ENCODE peak calls at places on chromosomes 6 and 20, in six cellular contexts. B is adrenal gland, A is Peyer's patch, O is hepatocyte, W is tibial nerve, P is tibial artery. J is an unnamed sample.
A peak's percentile ranks its signal among the peaks of the same experiment; 100 is the strongest.

GRCh38 chr6:38179794-38180430 is 360.4 kb downstream of the ZFAND3 start:
- DNase-seq in B (no peak), A (no peak), O (no peak), W (no peak), P (no peak), J (no peak)

GRCh38 chr6:16388488-16388887 is 150.1 kb downstream of the GMPR start:
- DNase-seq in B (no peak), A (no peak), O (no peak), W (no peak), P (no peak), J (no peak)

GRCh38 chr20:8764289-8764962 is 304.5 kb upstream of the PLCB4 start:
- DNase-seq in B (no peak), A (no peak), O (peak; percentile 10), W (no peak), P (no peak), J (no peak)

GRCh38 chr20:61304750-61305149 is 52.7 kb downstream of the CDH4 start:
- DNase-seq in B (no peak), A (no peak), O (no peak), W (no peak), P (no peak), J (no peak)

GRCh38 chr6:145887969-145888368 is 73.4 kb upstream of the FBXO30 start:
- DNase-seq in B (no peak), A (no peak), O (peak; percentile 24), W (no peak), P (no peak), J (no peak)

GRCh38 chr6:13190391-13190790 is 137.9 kb downstream of the TBC1D7 start:
- DNase-seq in B (no peak), A (no peak), O (no peak), W (no peak), P (no peak), J (no peak)

GRCh38 chr6:83169511-83169910 is 23.6 kb downstream of the PGM3 start:
- DNase-seq in B (no peak), A (no peak), O (no peak), W (no peak), P (no peak), J (no peak)

GRCh38 chr6:4134841-4135664 is at the start of gene ECI2:
- DNase-seq in B (peak; percentile 84), A (peak; percentile 37), O (peak; percentile 76), W (peak; percentile 33), P (peak; percentile 85), J (peak; percentile 86)

GRCh38 chr6:98927534-98927933 is 20.2 kb downstream of the FBXL4 start:
- DNase-seq in B (no peak), A (no peak), O (peak; percentile 24), W (no peak), P (no peak), J (no peak)

GRCh38 chr6:97771356-97771755 is 488.3 kb upstream of the MMS22L start:
- DNase-seq in B (no peak), A (no peak), O (no peak), W (no peak), P (no peak), J (no peak)

GRCh38 chr20:5316188-5317158 is at the start of gene PROKR2:
- DNase-seq in B (no peak), A (no peak), O (peak; percentile 28), W (no peak), P (peak; percentile 59), J (peak; percentile 42)

GRCh38 chr6:54056105-54056504 is 55.1 kb upstream of the MLIP start:
- DNase-seq in B (no peak), A (no peak), O (no peak), W (no peak), P (no peak), J (no peak)

GRCh38 chr6:54133186-54133585 is 21.9 kb downstream of the MLIP start:
- DNase-seq in B (no peak), A (no peak), O (no peak), W (no peak), P (no peak), J (no peak)

GRCh38 chr20:63342561-63343459 is 18.3 kb downstream of the CHRNA4 start:
- DNase-seq in B (no peak), A (no peak), O (no peak), W (no peak), P (no peak), J (no peak)

GRCh38 chr6:141464490-141464889 is 668.2 kb upstream of the GJE1 start:
- DNase-seq in B (no peak), A (no peak), O (peak; percentile 28), W (no peak), P (no peak), J (no peak)

GRCh38 chr20:55977723-55978481 is 27.4 kb downstream of the CBLN4 start:
- DNase-seq in B (no peak), A (no peak), O (no peak), W (peak; percentile 14), P (no peak), J (peak; percentile 66)

GRCh38 chr20:33663161-33664084 is 1.3 kb downstream of the C20orf144 start:
- DNase-seq in B (peak; percentile 84), A (peak; percentile 84), O (peak; percentile 96), W (peak; percentile 58), P (peak; percentile 89), J (peak; percentile 94)
- TF ChIP-seq CTCF in B (no peak), A (peak; percentile 8), O (no peak), W (no peak), P (no peak), J (no peak)

GRCh38 chr6:148493374-148493773 is 150.7 kb downstream of the SASH1 start:
- DNase-seq in B (no peak), A (no peak), O (no peak), W (no peak), P (no peak), J (no peak)

GRCh38 chr6:148495029-148495428 is 152.4 kb downstream of the SASH1 start:
- DNase-seq in B (no peak), A (no peak), O (no peak), W (no peak), P (no peak), J (no peak)

GRCh38 chr6:148494226-148494625 is 151.6 kb downstream of the SASH1 start:
- DNase-seq in B (no peak), A (no peak), O (no peak), W (no peak), P (no peak), J (no peak)

GRCh38 chr6:148492654-148493290 is 150.1 kb downstream of the SASH1 start:
- DNase-seq in B (no peak), A (no peak), O (no peak), W (no peak), P (no peak), J (no peak)

DNA sequence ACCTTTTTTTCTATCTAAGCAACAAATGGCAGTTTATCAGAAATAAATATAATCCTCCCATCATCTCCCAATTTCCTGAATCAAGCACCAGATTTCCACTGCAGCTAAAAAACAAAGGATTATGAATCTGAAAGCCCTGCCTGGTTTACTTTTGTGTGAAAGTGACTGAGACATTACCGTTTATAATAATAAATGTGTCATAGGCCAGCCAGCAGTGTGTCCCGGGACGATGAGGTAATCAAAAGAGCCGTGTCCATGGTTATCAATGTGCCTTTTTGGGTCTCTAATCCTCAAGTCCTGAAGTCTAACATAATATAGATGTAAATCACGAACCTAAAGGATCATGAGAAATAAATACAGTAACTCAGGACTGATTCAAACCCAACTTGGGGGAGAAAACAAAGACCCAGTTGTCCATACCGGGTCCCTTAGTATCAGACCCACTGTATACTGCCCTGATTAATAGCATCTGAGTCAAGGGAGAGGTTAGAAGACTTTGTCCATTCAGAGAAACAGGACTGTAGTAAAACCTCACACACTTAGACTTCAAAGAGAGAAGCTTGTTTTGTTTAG is 149.1 kb downstream of the SASH1 start:
- DNase-seq in B (no peak), A (no peak), O (no peak), W (no peak), P (no peak), J (no peak)
- H3K27me3 ChIP-seq in B (no peaks in the 10 kb centered on the region), A (no peaks in the 10 kb centered on the region), O (no peaks in the 10 kb centered on the region), W (no peaks in the 10 kb centered on the region), P (no peaks in the 10 kb centered on the region), J (no peaks in the 10 kb centered on the region)

DNA sequence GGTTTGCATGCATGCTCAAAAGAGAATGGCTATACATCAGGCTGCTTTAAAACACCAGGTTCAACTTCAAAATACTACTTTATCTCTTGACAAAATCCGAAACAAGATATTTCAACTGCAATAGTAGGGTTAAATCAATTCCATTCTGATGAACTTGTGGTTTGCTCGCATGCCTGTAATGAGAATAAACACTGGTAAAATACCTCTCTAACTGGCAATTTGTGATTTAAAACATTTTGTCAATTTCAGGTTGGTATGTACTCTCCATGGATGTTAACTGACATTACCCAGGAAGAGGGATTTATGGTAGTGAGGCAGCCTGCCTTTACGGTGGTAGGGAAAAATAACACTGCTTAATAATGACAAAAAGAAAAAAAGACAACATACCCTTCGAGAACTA is 74.4 kb downstream of the MBOAT1 start:
- DNase-seq in B (no peak), A (no peak), O (no peak), W (no peak), P (no peak), J (no peak)
- TF ChIP-seq CTCF in B (no peak), A (no peak), O (no peak), W (no peak), P (no peak), J (no peak)

GRCh38 chr6:6583836-6584235 is 4.7 kb upstream of the LY86 start:
- DNase-seq in B (no peak), A (no peak), O (no peak), W (no peak), P (no peak), J (no peak)

GRCh38 chr6:6586671-6587526 is 1.6 kb upstream of the LY86 start:
- DNase-seq in B (no peak), A (peak; percentile 80), O (no peak), W (no peak), P (no peak), J (no peak)

GRCh38 chr6:6586167-6586566 is 2.4 kb upstream of the LY86 start:
- DNase-seq in B (no peak), A (no peak), O (no peak), W (no peak), P (no peak), J (no peak)

GRCh38 chr6:6584310-6585002 is 4.1 kb upstream of the LY86 start:
- DNase-seq in B (no peak), A (no peak), O (no peak), W (no peak), P (no peak), J (no peak)

DNA sequence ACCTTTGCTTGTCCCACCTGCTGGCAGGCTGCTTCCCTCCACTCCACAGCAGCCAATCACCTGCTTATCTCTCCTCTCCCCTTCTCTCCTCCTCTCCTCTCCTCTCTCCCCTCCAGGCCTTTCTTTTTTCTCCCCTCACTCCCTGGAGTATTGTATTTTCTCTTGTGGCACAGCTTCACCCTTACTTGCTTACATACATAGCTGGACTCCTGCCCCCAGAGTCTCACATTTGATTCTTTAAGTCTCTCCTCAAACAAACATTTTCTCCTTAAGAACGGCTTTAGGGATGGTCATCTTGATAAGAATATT is 3.6 kb upstream of the LY86 start:
- DNase-seq in B (no peak), A (no peak), O (no peak), W (no peak), P (no peak), J (no peak)
- H3K27me3 ChIP-seq in B (no peaks in the 10 kb centered on the region), A (no peaks in the 10 kb centered on the region), O (no peaks in the 10 kb centered on the region), W (no peaks in the 10 kb centered on the region), P (no peaks in the 10 kb centered on the region), J (no peaks in the 10 kb centered on the region)

GRCh38 chr6:153503810-153504209 is 372.7 kb upstream of the RGS17 start:
- DNase-seq in B (no peak), A (no peak), O (no peak), W (no peak), P (no peak), J (no peak)
- TF ChIP-seq CTCF in B (no peak), A (no peak), O (no peak), W (no peak), P (no peak), J (no peak)

J was measured in lower lobe of right lung.